ENCODE peak calls at places on chromosomes 13 and 19, in ten cellular contexts. B is fibroblast of pulmonary artery; C is fibroblast of the conjunctiva; I is heart left ventricle; E is stimulated activated CD4-positive, alpha-beta T cell treated with anti-CD3 and anti-CD28 coated beads, TNF-alpha, amount 100 ng/mL, for 48 hours; F is activated naive CD4-positive, alpha-beta T cell; G is NCI-H1436; Q is OCI-LY7; S is choroid plexus epithelial cell; K is AG09309. D is an unnamed sample.

GRCh38 chr19:46017095-46017429 is 5.8 kb downstream of the PGLYRP1 start:
- DNase-seq in B (no peak), C (no peak), I (no peak), E (no peak), F (no peak), G (no peak), Q (no peak), S (no peak), K (no peak), D (no peak)

GRCh38 chr19:4877753-4878490 is 10.5 kb upstream of the PLIN3 start:
- DNase-seq in B (no peak), C (no peak), I (no peak), E (no peak), F (no peak), G (no peak), Q (peak), S (no peak), K (no peak), D (no peak)

GRCh38 chr19:409006-409514 is at the start of gene C2CD4C:
- DNase-seq in B (no peak), C (no peak), I (no peak), E (no peak), F (no peak), G (no peak), Q (peak), S (no peak), K (no peak), D (no peak)

GRCh38 chr13:96967248-96967745 is 27.0 kb downstream of the OXGR1 start:
- DNase-seq in B (peak), C (no peak), I (no peak), E (no peak), F (no peak), G (no peak), Q (peak), S (peak), K (no peak), D (no peak)

GRCh38 chr13:39875583-39875982 is 220.1 kb downstream of the COG6 start:
- DNase-seq in B (peak), C (no peak), I (no peak), E (no peak), F (no peak), G (no peak), Q (no peak), S (no peak), K (no peak), D (no peak)

GRCh38 chr19:37906868-37907734 is at the start of gene SIPA1L3:
- DNase-seq in B (peak), C (peak), I (peak), E (peak), F (peak), G (peak), Q (peak), S (peak), K (peak), D (peak)

GRCh38 chr19:3821857-3822364 is 35.7 kb upstream of the MATK start:
- DNase-seq in B (peak), C (no peak), I (peak), E (peak), F (peak), G (peak), Q (peak), S (peak), K (no peak), D (peak)

GRCh38 chr13:53743906-53744305 is 715.3 kb downstream of the OLFM4 start:
- DNase-seq in B (no peak), C (no peak), I (no peak), E (no peak), F (no peak), G (no peak), Q (no peak), S (no peak), K (no peak), D (no peak)

GRCh38 chr19:51811344-51811743 is 16.4 kb downstream of the FPR3 start:
- DNase-seq in B (no peak), C (no peak), I (peak), E (no peak), F (no peak), G (no peak), Q (no peak), S (no peak), K (no peak), D (no peak)

GRCh38 chr13:90951663-90952062 is 395.8 kb upstream of the MIR17HG start:
- DNase-seq in B (no peak), C (no peak), I (no peak), E (no peak), F (no peak), G (no peak), Q (no peak), S (no peak), K (no peak), D (no peak)

GRCh38 chr19:15299568-15300409 is 32.5 kb downstream of the BRD4 start:
- DNase-seq in B (peak), C (no peak), I (no peak), E (no peak), F (no peak), G (no peak), Q (no peak), S (peak), K (peak), D (no peak)

GRCh38 chr19:11473725-11474124 is 7.1 kb downstream of the ELAVL3 start:
- DNase-seq in B (no peak), C (no peak), I (no peak), E (no peak), F (no peak), G (no peak), Q (no peak), S (no peak), K (no peak), D (no peak)

GRCh38 chr13:35941374-35941773 is 189.8 kb downstream of the DCLK1 start:
- DNase-seq in B (no peak), C (no peak), I (no peak), E (no peak), F (no peak), G (no peak), Q (no peak), S (no peak), K (no peak), D (no peak)

GRCh38 chr13:111650626-111651025 is 330.2 kb downstream of the TEX29 start:
- DNase-seq in B (no peak), C (no peak), I (no peak), E (no peak), F (no peak), G (no peak), Q (no peak), S (no peak), K (no peak), D (no peak)

GRCh38 chr19:38737297-38737865 is 6.9 kb downstream of the CAPN12 start:
- DNase-seq in B (no peak), C (no peak), I (no peak), E (no peak), F (no peak), G (no peak), Q (no peak), S (no peak), K (no peak), D (no peak)

GRCh38 chr13:71359641-71360040 is 507.4 kb downstream of the DACH1 start:
- DNase-seq in B (no peak), C (no peak), I (no peak), E (no peak), F (no peak), G (no peak), Q (no peak), S (peak), K (no peak), D (no peak)

GRCh38 chr19:33411621-33412180 is 38.2 kb downstream of the CEBPG start:
- DNase-seq in B (no peak), C (no peak), I (no peak), E (no peak), F (no peak), G (no peak), Q (no peak), S (no peak), K (no peak), D (no peak)

GRCh38 chr19:6947745-6948144 is 60.4 kb downstream of the ADGRE1 start:
- DNase-seq in B (peak), C (peak), I (no peak), E (peak), F (no peak), G (no peak), Q (no peak), S (peak), K (peak), D (peak)

GRCh38 chr13:32415019-32415418 is 12.9 kb downstream of the N4BP2L1 start:
- DNase-seq in B (no peak), C (no peak), I (no peak), E (no peak), F (no peak), G (no peak), Q (peak), S (peak), K (no peak), D (no peak)